ENCODE peak calls at places on chromosome 19, in seven cellular contexts. K, V, N, H, S, B and M are unnamed samples.

GRCh38 chr19:1475751-1476437 is 3.1 kb downstream of the C19orf25 start:
- DNase-seq in H (no peak), B (no peak), K (no peak), V (no peak), N (no peak), S (peak; percentile 11), M (no peak)

GRCh38 chr19:6264077-6264445 is 15.7 kb downstream of the MLLT1 start:
- DNase-seq in H (no peak), S (no peak), K (no peak), V (no peak), B (no peak), N (no peak), M (no peak)

GRCh38 chr19:40798997-40799557 is at the start of gene EGLN2:
- DNase-seq in S (no peak), N (no peak), V (no peak), H (no peak), K (no peak), B (no peak), M (peak; percentile 43)

GRCh38 chr19:384801-385169 is 24.2 kb downstream of the C2CD4C start:
- DNase-seq in K (no peak), B (no peak), N (no peak), H (no peak), V (no peak), S (no peak), M (no peak)

GRCh38 chr19:1455336-1456120 is 5.6 kb downstream of the APC2 start:
- DNase-seq in B (peak; percentile 37), V (peak; percentile 85), H (peak; percentile 61), N (no peak), K (no peak), S (no peak), M (peak; percentile 86)

GRCh38 chr19:55247621-55248099 is 11.2 kb downstream of the PPP6R1 start:
- DNase-seq in N (no peak), S (peak; percentile 50), B (peak; percentile 55), V (peak; percentile 74), K (no peak), H (peak; percentile 76), M (peak; percentile 26)

GRCh38 chr19:57887195-57887941 is 1.5 kb downstream of the ZNF814 start:
- DNase-seq in K (no peak), N (no peak), B (no peak), H (peak; percentile 48), V (no peak), S (no peak), M (no peak)

GRCh38 chr19:1238373-1239303 is 833 bp upstream of the CBARP start:
- DNase-seq in V (no peak), K (no peak), H (no peak), S (no peak), N (peak; percentile 57), B (no peak), M (no peak)

DNA sequence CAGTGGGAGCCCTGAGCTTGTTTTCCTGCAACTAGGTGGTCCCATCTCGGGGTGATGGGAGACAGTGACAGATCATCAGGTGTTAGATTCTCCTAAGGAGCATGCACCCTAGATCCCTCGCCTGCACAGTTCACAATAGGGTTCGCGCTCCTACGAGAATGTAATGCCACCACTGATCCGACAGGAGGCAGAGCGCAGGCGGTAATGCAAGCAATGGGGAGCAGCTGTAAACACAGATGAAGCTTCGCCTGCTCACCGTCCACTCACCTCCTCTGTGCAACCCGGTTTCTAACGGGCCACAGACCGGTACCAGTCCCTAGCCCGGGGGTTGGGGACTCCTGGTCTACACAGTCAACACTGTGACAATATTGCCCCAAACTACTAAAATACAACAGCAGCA is 38.8 kb downstream of the CARD8 start:
- DNase-seq in S (no peak), N (no peak), B (no peak), K (no peak), V (no peak), H (no peak), M (no peak)
- TF ChIP-seq CTCF in S (no peak), N (no peak), B (no peak), K (no peak), V (no peak), H (no peak), M (no peak)

DNA sequence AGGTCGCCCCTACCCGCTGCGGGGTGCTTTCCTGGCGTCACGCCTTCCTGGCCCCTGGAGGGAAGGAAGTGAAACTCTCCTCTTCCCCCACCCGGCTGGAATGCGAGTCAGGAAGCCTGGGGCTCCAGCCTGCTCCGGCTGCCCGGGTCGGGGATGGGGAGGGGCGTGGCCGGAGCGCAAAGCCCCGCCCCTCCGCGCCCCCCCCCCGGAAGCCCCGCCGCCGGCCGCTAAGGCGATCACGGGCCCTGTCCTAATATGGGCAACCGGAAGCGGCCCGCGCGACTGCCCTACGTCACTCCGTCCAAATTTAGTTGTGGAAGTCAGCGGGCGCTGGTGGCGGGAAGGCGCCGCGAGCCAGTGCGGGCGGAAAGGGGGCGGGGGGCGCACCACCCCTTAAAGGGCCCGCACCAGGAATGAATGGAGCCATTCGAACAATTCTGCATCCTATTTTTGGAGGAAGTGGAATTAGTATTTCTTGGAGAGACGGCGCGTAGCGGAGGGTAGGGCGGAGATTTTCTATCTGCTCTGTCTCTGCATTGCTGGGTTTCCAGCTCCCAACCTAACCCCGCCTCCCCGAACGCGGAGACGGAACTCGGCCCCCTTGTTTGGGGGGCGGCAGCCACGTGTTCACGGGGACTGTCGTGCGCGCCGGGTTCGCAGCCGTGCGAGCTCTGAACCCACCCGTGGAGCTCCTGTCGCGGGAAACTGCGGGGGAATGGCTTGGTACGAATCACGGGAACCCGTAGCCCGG is 1.6 kb downstream of the IER2 start:
- DNase-seq in H (peak; percentile 98), B (peak; percentile 95), K (peak; percentile 95), N (peak; percentile 98), V (peak; percentile 99), S (peak; percentile 97), M (peak; percentile 96)
- TF ChIP-seq CTCF in H (peak; percentile 12), B (peak; percentile 45), K (no peak), N (no peak), V (peak; percentile 7), S (no peak), M (no peak)

GRCh38 chr19:17423429-17424208 is 3.8 kb downstream of the MVB12A start:
- DNase-seq in B (no peak), S (no peak), V (no peak), N (no peak), K (no peak), H (no peak), M (no peak)

GRCh38 chr19:17429661-17430101 is 9.8 kb downstream of the MVB12A start:
- DNase-seq in V (no peak), S (no peak), K (peak; percentile 56), H (no peak), B (no peak), N (no peak), M (no peak)

GRCh38 chr19:17420267-17420924 is 549 bp downstream of the MVB12A start:
- DNase-seq in B (no peak), S (peak; percentile 44), V (peak; percentile 38), H (no peak), N (peak; percentile 63), K (no peak), M (peak; percentile 39)

GRCh38 chr19:17421942-17422341 is 2.1 kb downstream of the MVB12A start:
- DNase-seq in H (no peak), B (no peak), K (no peak), N (no peak), V (no peak), S (no peak), M (no peak)

DNA sequence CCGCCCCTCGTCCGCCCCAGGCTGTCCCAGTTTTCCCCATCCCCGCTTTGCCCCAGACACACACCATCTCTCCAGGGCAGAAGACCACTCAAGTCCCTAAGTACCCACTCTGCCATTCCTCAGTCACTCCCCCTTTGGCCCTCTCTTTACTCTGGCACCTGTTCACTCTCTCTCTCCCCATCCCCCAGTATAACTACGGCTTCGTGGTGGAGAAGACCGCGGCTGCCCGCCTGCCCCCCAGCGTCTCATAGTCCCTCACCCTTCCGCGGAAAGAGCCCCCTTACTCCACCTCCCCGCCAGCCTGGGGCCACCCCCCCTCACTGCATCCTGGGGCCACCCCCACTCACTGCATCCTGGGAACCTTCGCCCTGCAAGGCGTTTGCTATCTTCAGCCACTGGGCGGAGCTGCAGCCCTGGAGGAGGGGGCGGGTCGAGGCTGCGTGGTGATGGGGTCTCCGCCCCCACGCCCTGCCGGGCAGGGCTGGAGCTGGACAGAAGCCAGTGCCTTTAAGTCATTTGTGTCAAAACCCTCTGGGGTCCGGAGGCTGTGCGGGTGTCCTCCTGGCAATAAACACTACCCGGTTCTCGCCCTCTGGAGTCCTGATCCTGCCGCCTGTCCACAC is 5.0 kb downstream of the MVB12A start:
- DNase-seq in K (no peak), S (peak; percentile 34), N (no peak), H (peak; percentile 53), V (peak; percentile 25), B (no peak), M (peak; percentile 70)
- TF ChIP-seq CTCF in K (no peak), S (no peak), N (no peak), H (peak; percentile 49), V (peak; percentile 54), B (peak; percentile 58), M (peak; percentile 55)

GRCh38 chr19:35628264-35628564 is 622 bp upstream of the RBM42 start:
- DNase-seq in K (no peak), H (no peak), N (no peak), B (no peak), V (no peak), S (no peak), M (no peak)

GRCh38 chr19:35629332-35629633 is 447 bp downstream of the RBM42 start:
- DNase-seq in B (no peak), N (no peak), V (no peak), H (no peak), S (no peak), K (no peak), M (no peak)

GRCh38 chr19:35623327-35624010 is 5.4 kb upstream of the RBM42 start:
- DNase-seq in V (no peak), K (no peak), S (no peak), N (no peak), B (no peak), H (no peak), M (no peak)

GRCh38 chr19:35633727-35634440 is 5.0 kb downstream of the RBM42 start:
- DNase-seq in K (no peak), B (no peak), N (no peak), H (no peak), S (no peak), V (no peak), M (no peak)

DNA sequence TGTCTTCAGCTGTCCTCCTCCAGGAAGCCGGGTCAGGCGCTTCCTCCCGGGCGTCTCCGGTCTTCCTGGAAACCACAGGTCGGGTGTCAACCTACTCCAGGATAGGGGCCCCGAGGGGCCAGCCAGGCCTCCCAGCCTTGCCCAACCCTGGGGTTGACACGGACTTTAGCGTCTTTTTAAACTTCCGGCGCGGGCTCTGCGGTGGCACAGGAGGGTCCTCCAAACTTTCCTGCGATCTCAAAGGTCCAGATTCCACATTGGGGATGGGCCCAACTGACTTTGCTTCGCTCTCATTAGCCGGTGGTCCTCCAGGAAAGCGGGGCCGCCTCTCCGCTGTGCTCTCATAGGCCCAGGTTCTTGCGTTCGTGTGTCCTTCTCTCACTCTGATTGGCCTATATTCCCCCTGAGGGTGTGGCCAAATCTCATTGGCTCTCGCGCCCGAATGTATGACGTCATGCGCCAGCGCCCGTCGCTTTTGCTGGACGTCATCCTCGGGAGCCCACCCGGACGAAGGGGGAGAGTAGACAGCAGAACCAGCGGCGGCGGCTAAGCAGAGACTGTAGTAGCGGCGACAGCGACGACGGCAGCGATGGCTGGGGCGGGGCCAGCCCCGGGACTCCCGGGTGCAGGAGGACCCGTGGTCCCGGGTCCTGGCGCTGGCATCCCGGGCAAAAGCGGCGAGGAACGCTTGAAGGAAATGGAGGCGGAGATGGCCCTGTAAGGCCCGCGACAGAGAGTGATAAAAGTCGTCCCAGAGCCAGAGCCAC is at the start of gene RBM42:
- DNase-seq in S (peak; percentile 94), B (peak; percentile 99), V (peak; percentile 97), H (peak; percentile 99), N (peak; percentile 99), K (peak; percentile 97), M (peak; percentile 99)
- TF ChIP-seq CTCF in S (no peak), B (no peak), V (no peak), H (no peak), N (no peak), K (no peak), M (no peak)